ENCODE peak calls at places on chromosomes 3 and 15, in six cellular contexts. N is AG09309, J is ovary, L is bronchial epithelial cell, B is OCI-LY7, H is fibroblast of the aortic adventitia. M is an unnamed sample.

GRCh38 chr15:83289160-83289559 is 4.7 kb upstream of the BNC1 start:
- DNase-seq in N (peak; percentile 44), J (no peak), L (peak; percentile 72), B (no peak), H (peak; percentile 54), M (peak; percentile 44)

GRCh38 chr15:58492661-58493397 is 61.0 kb downstream of the LIPC start:
- DNase-seq in N (no peak), J (no peak), L (no peak), B (no peak), H (no peak), M (no peak)

GRCh38 chr3:194070220-194070633 is 65.7 kb upstream of the HES1 start:
- DNase-seq in N (no peak), J (no peak), L (no peak), B (no peak), H (no peak), M (no peak)

GRCh38 chr3:54670269-54671000 is 257.4 kb downstream of the LRTM1 start:
- DNase-seq in N (no peak), J (no peak), L (no peak), B (no peak), H (no peak), M (no peak)

GRCh38 chr3:82261013-82261412 is 499.6 kb upstream of the GBE1 start:
- DNase-seq in N (no peak), J (no peak), L (no peak), B (no peak), H (no peak), M (no peak)

GRCh38 chr3:53554559-53555511 is 60.4 kb downstream of the CACNA1D start:
- DNase-seq in N (no peak), J (no peak), L (no peak), B (no peak), H (no peak), M (no peak)

GRCh38 chr3:126306397-126306796 is 50.8 kb downstream of the KLF15 start:
- DNase-seq in N (no peak), J (no peak), L (no peak), B (no peak), H (no peak), M (no peak)

GRCh38 chr3:12993623-12994356 is 79.4 kb downstream of the IQSEC1 start:
- DNase-seq in N (no peak), J (no peak), L (no peak), B (no peak), H (no peak), M (peak; percentile 8)

GRCh38 chr15:62035256-62035908 is 24.9 kb downstream of the VPS13C start:
- DNase-seq in N (peak; percentile 18), J (no peak), L (peak; percentile 68), B (no peak), H (peak; percentile 69), M (peak; percentile 61)

GRCh38 chr3:66825421-66825820 is 172.7 kb upstream of the KBTBD8 start:
- DNase-seq in N (no peak), J (no peak), L (no peak), B (no peak), H (no peak), M (no peak)

GRCh38 chr3:178602864-178603263 is 66.6 kb downstream of the KCNMB2 start:
- DNase-seq in N (no peak), J (no peak), L (peak; percentile 35), B (no peak), H (no peak), M (no peak)

GRCh38 chr15:77255385-77255784 is 164.5 kb downstream of the PEAK1 start:
- DNase-seq in N (no peak), J (no peak), L (no peak), B (no peak), H (no peak), M (no peak)

GRCh38 chr3:63193647-63194046 is 84.5 kb upstream of the SYNPR start:
- DNase-seq in N (peak; percentile 11), J (no peak), L (peak; percentile 34), B (peak; percentile 61), H (peak; percentile 32), M (peak; percentile 40)

GRCh38 chr3:47016934-47017435 is 37.5 kb downstream of the NBEAL2 start:
- DNase-seq in N (peak; percentile 29), J (no peak), L (peak; percentile 87), B (peak; percentile 83), H (peak; percentile 51), M (peak; percentile 88)

GRCh38 chr3:23612296-23612891 is 193.4 kb upstream of the UBE2E1 start:
- DNase-seq in N (no peak), J (no peak), L (peak; percentile 77), B (no peak), H (peak; percentile 59), M (peak; percentile 43)
- H3K4me3 ChIP-seq in N (no peak overlapping the region), J (no peak overlapping the region), L (no peak overlapping the region), B (peak overlapping the region; percentile 41), H (peak overlapping the region; percentile 45), M (no peak overlapping the region)

GRCh38 chr3:169907944-169908343 is 3.4 kb upstream of the SAMD7 start:
- DNase-seq in N (no peak), J (no peak), L (no peak), B (no peak), H (no peak), M (no peak)
- TF ChIP-seq CTCF in N (no peak), J (no peak), L (no peak), B (no peak), H (no peak), M (no peak)

DNA sequence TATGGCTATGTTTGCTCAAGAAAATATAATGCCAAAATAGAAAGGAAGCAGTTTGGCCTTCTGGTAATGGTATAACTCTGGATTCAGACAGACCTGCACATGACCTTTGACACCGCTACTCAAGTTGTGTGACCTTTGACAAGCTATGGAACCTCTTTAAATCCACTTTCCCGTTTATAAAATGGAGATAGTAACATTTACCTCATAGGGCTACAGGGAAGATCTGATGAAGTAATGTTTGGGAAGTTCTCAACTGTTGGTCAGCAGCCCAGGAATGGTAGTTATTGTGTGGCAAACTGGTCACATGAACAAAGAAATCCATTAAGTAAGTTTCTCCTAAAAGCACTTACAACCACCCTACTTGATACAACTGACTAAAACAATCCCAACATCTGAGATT is 95.1 kb upstream of the PHLDB2 start:
- DNase-seq in N (peak; percentile 27), J (no peak), L (no peak), B (no peak), H (peak; percentile 90), M (peak; percentile 59)
- H3K4me3 ChIP-seq in N (no peak overlapping the region), J (no peak overlapping the region), L (no peak overlapping the region), B (no peak overlapping the region), H (no peak overlapping the region), M (no peak overlapping the region)

DNA sequence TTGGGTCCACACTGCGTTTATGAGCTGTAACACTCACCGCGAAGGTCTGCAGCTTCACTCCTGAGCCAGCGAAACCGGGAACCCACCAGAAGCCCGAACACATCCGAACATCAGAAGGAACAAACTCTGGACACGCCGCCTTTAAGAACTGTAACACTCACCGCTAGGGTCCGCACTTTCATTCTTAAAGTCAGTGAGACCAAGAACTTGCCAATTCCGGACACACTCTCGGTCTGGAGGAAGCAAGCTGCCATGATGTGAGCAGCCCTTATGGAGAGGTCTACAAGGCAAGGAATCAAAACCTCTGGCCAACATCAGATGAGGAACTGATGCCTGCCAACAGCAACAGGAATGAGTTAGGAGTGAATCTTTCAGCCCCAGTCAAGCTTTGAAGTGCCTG is 62.9 kb downstream of the SLC28A2 start:
- DNase-seq in N (no peak), J (no peak), L (no peak), B (no peak), H (peak; percentile 47), M (no peak)
- TF ChIP-seq CTCF in N (peak; percentile 16), J (no peak), L (no peak), B (peak; percentile 37), H (peak; percentile 22), M (no peak)